ENCODE peak calls at places on chromosome 9, in six cellular contexts. H, X, R, C, S and Q are unnamed samples.

GRCh38 chr9:118331622-118332045 is 627.4 kb downstream of the TLR4 start:
- DNase-seq in X (peak; percentile 85), S (peak; percentile 59), H (peak; percentile 89), C (peak; percentile 52), R (peak; percentile 8), Q (peak; percentile 3)

GRCh38 chr9:99050292-99050911 is 54.5 kb upstream of the TGFBR1 start:
- DNase-seq in S (peak; percentile 67), C (peak; percentile 74), X (peak; percentile 68), R (no peak), H (peak; percentile 22), Q (peak; percentile 53)

GRCh38 chr9:33263131-33263935 is 1.2 kb downstream of the BAG1 start:
- DNase-seq in S (peak; percentile 7), R (peak; percentile 10), C (peak; percentile 28), H (no peak), X (peak; percentile 33), Q (peak; percentile 14)

GRCh38 chr9:108057421-108058136 is 568.0 kb upstream of the KLF4 start:
- DNase-seq in C (peak; percentile 96), H (peak; percentile 89), R (no peak), X (peak; percentile 98), S (peak; percentile 94), Q (peak; percentile 95)

GRCh38 chr9:108838017-108838416 is 17.8 kb downstream of the ACTL7B start:
- DNase-seq in C (peak; percentile 96), H (peak; percentile 12), R (no peak), X (peak; percentile 50), S (no peak), Q (peak; percentile 78)

GRCh38 chr9:125190371-125190801 is 783 bp upstream of the PPP6C start:
- DNase-seq in C (no peak), H (no peak), X (peak; percentile 18), R (peak; percentile 3), S (no peak), Q (no peak)

GRCh38 chr9:117414220-117414905 is 494 bp downstream of the ASTN2 start:
- DNase-seq in C (no peak), X (peak; percentile 1), S (peak; percentile 1), R (peak; percentile 57), H (peak; percentile 39), Q (peak; percentile 6)

GRCh38 chr9:137319434-137319975 is 17.4 kb upstream of the NRARP start:
- DNase-seq in H (peak; percentile 17), X (no peak), C (no peak), S (no peak), R (no peak), Q (no peak)

GRCh38 chr9:91202757-91203283 is 158.9 kb downstream of the AUH start:
- DNase-seq in C (no peak), S (no peak), X (no peak), R (no peak), H (no peak), Q (no peak)

GRCh38 chr9:116267021-116267420 is 113.4 kb downstream of the PAPPA start:
- DNase-seq in S (no peak), X (peak; percentile 63), H (no peak), R (no peak), C (peak; percentile 75), Q (peak; percentile 63)

GRCh38 chr9:106726070-106726815 is 136.7 kb upstream of the ZNF462 start:
- DNase-seq in R (no peak), H (no peak), S (no peak), C (no peak), X (peak; percentile 25), Q (no peak)

GRCh38 chr9:549425-549997 is 292.0 kb upstream of the DMRT1 start:
- DNase-seq in R (no peak), H (no peak), S (no peak), C (no peak), X (no peak), Q (no peak)

GRCh38 chr9:547309-547708 is 294.2 kb upstream of the DMRT1 start:
- DNase-seq in H (no peak), S (no peak), R (no peak), X (no peak), C (no peak), Q (no peak)

GRCh38 chr9:546235-546634 is 295.3 kb upstream of the DMRT1 start:
- DNase-seq in C (peak; percentile 34), R (no peak), H (no peak), S (no peak), X (no peak), Q (no peak)

GRCh38 chr9:545480-545879 is 296.0 kb upstream of the DMRT1 start:
- DNase-seq in R (no peak), X (no peak), C (no peak), S (no peak), H (no peak), Q (no peak)

GRCh38 chr9:546797-547223 is 294.7 kb upstream of the DMRT1 start:
- DNase-seq in C (peak; percentile 37), R (peak; percentile 6), S (no peak), X (peak; percentile 21), H (peak; percentile 16), Q (peak; percentile 4)
- H3K4me3 ChIP-seq in C (no peak overlapping the region), R (peak overlapping the region; percentile 7), S (no peak overlapping the region), X (no peak overlapping the region), H (no peak overlapping the region), Q (no peak overlapping the region)

GRCh38 chr9:27990524-27990923 is 417.2 kb upstream of the C9orf72 start:
- DNase-seq in H (no peak), C (no peak), S (no peak), X (no peak), R (no peak), Q (no peak)
- H3K4me3 ChIP-seq in H (no peak overlapping the region), C (no peak overlapping the region), S (no peak overlapping the region), X (no peak overlapping the region), R (no peak overlapping the region), Q (no peak overlapping the region)

DNA sequence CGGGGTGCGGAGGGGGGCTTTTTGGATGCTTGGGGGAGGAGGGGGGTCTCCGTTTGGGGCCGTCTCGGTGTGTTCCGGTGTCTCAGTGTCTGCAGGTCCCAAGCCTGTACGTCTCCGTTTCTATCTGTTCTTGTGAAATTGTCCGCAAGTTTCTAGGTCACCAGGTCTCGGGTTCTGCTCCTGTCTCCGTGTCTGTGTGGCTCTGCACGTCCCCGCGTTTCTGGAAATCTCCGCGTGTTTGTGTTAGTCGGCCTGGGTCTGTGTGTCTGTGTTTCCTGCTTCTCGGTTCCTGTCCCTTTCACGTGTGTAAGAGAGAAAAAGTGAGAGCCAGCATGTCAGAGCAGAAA is 947 bp downstream of the COL27A1 start:
- DNase-seq in X (no peak), S (no peak), H (no peak), C (no peak), R (no peak), Q (no peak)
- H3K4me3 ChIP-seq in X (peak overlapping the region; percentile 55), S (peak overlapping the region; percentile 67), H (peak overlapping the region; percentile 92), C (peak overlapping the region; percentile 56), R (peak overlapping the region; percentile 66), Q (peak overlapping the region; percentile 82)

GRCh38 chr9:135849186-135849585 is 58.2 kb downstream of the CAMSAP1 start:
- DNase-seq in S (no peak), X (no peak), R (no peak), H (no peak), C (no peak), Q (no peak)
- H3K4me3 ChIP-seq in S (no peak overlapping the region), X (no peak overlapping the region), R (no peak overlapping the region), H (no peak overlapping the region), C (no peak overlapping the region), Q (no peak overlapping the region)

GRCh38 chr9:133737774-133738038 is 446 bp downstream of the SARDH start:
- DNase-seq in X (no peak), R (no peak), S (no peak), H (no peak), C (no peak), Q (peak; percentile 16)
- H3K4me3 ChIP-seq in X (no peak overlapping the region), R (no peak overlapping the region), S (peak overlapping the region; percentile 51), H (no peak overlapping the region), C (no peak overlapping the region), Q (peak overlapping the region; percentile 37)

DNA sequence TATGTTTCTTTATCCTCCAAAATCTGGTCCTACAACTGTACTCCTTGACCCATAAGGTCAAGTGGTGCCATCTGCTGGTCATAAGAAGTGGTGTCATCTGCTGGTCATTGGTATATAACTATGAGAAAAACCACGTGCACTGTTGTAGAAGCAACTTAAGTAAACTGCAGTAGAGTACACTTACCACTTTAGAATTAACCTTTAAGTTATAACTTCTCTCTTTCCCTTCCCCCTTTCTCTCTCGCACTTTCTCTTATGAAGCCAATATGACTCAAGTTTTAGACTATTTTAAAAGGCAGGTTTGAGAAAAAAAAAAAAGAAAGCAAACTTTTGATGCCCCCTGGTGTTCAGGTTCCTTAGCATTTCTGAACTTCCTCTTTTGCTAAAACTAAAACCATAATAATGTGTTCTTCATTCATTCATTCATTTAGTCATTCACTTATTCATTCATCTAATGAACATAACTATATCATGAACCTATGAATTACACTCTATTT is 12.8 kb upstream of the MTAP start:
- DNase-seq in C (peak; percentile 92), H (peak; percentile 96), R (peak; percentile 47), X (peak; percentile 94), S (peak; percentile 73), Q (peak; percentile 94)
- H3K4me3 ChIP-seq in C (peak overlapping the region; percentile 16), H (peak overlapping the region; percentile 27), R (no peak overlapping the region), X (peak overlapping the region; percentile 3), S (peak overlapping the region; percentile 31), Q (peak overlapping the region; percentile 48)

DNA sequence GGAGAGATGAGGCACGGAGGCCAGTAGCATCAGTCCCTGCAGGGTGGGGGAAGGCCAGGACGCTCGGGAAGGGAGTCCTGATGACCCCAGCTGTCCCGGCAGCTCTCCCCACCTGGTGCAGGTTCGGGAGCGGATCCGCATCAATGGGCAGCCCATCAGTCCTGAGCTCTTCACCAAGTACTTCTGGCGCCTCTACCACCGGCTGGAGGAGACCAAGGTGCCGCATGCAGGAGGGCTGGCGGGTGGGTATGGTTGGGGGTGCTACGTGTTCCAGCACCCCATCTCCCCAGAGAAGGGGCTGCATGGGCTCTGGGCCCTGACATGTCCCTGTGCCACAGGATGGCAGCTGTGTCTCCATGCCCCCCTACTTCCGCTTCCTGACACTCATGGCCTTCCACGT is 4.2 kb downstream of the FPGS start:
- DNase-seq in S (no peak), R (no peak), X (no peak), H (no peak), C (no peak), Q (no peak)
- H3K4me3 ChIP-seq in S (no peak overlapping the region), R (no peak overlapping the region), X (no peak overlapping the region), H (no peak overlapping the region), C (no peak overlapping the region), Q (no peak overlapping the region)

DNA sequence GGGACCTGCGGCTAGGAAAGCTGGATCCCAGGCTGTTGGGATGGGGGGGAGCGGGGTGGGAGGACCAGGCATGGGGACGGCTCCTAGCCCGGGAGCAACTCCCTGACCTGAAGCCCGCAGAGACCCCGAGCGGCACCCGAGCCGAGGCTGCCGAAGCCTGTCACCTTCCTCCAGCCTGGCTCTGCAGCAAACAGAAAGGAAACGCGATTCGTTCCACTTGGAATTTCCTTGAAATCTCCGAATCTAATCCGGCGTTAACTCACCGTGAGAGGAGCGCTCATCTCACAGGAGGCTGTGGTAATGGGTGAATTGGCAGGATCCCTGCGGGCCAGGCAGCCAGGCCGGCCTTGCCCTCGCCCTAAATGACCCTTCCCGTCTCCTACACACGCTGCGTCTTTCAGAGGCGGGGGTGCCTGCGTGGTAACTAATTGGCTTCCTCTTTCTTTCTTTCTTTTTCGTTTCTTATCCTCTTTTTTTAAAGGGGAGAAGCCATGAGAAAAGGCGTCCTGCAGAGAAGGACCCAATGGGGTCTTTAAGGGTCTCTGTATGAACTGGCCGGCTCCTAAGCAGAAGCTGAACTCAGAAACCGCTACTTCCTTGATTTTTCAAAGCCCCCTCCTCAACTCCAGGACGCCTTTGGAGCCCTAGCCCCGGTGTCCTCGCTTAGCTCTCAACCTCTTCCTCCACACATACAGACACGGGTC is 8.5 kb downstream of the PAX5 start:
- DNase-seq in H (no peak), X (no peak), S (no peak), R (no peak), C (no peak), Q (peak; percentile 27)
- H3K4me3 ChIP-seq in H (peak overlapping the region; percentile 40), X (no peak overlapping the region), S (no peak overlapping the region), R (peak overlapping the region; percentile 26), C (no peak overlapping the region), Q (peak overlapping the region; percentile 29)

GRCh38 chr9:26888271-26888670 is 4.3 kb downstream of the CAAP1 start:
- DNase-seq in X (no peak), H (no peak), S (no peak), C (no peak), R (no peak), Q (no peak)
- H3K4me3 ChIP-seq in X (no peak overlapping the region), H (no peak overlapping the region), S (no peak overlapping the region), C (no peak overlapping the region), R (no peak overlapping the region), Q (no peak overlapping the region)